ENCODE peak calls at places on chromosomes 3 and 15, in eight cellular contexts. B is heart left ventricle, D is GM23248, Z is cardiac septum, H is globus pallidus, E is MCF 10A, O is COLO829, F is GM13977. W is an unnamed sample.

GRCh38 chr15:90903733-90904536 is 833 bp downstream of the MAN2A2 start:
- DNase-seq in O (no peak), B (no peak), D (no peak), H (no peak), Z (no peak), E (no peak), F (peak), W (peak)

GRCh38 chr15:42313463-42313862 is 40.2 kb upstream of the TMEM87A start:
- DNase-seq in F (no peak), Z (no peak), E (no peak), O (no peak), H (no peak), B (no peak), D (no peak), W (no peak)

GRCh38 chr15:37059051-37059450 is 41.3 kb downstream of the MEIS2 start:
- DNase-seq in D (peak), Z (no peak), E (peak), H (no peak), F (no peak), B (no peak), O (peak), W (no peak)

GRCh38 chr3:149589332-149589731 is 68.5 kb downstream of the WWTR1 start:
- DNase-seq in D (peak), O (peak), B (no peak), F (no peak), Z (no peak), H (no peak), E (peak), W (no peak)

GRCh38 chr3:195107593-195107992 is 163.4 kb downstream of the XXYLT1 start:
- DNase-seq in H (no peak), D (no peak), E (no peak), Z (peak), F (no peak), O (no peak), B (no peak), W (no peak)

GRCh38 chr3:54358969-54359648 is 236.8 kb downstream of the CACNA2D3 start:
- DNase-seq in Z (no peak), O (no peak), E (peak), F (no peak), B (peak), D (no peak), H (no peak), W (no peak)

GRCh38 chr3:187914231-187914630 is 169.0 kb upstream of the BCL6 start:
- DNase-seq in D (no peak), H (no peak), O (no peak), Z (no peak), B (peak), E (peak), F (no peak), W (no peak)

GRCh38 chr3:190886945-190887344 is 24.5 kb upstream of the GMNC start:
- DNase-seq in Z (no peak), H (no peak), F (peak), D (no peak), B (no peak), E (peak), O (no peak), W (no peak)

GRCh38 chr3:53231532-53232511 is 24.0 kb downstream of the TKT start:
- DNase-seq in B (peak), E (no peak), O (no peak), F (no peak), Z (no peak), D (no peak), H (no peak), W (no peak)

GRCh38 chr3:172622916-172623700 is 87.8 kb downstream of the NCEH1 start:
- DNase-seq in D (peak), B (no peak), O (peak), F (peak), Z (no peak), E (peak), H (peak), W (peak)

GRCh38 chr15:90173372-90173771 is 27.8 kb upstream of the SEMA4B start:
- DNase-seq in B (no peak), O (no peak), E (no peak), Z (no peak), H (no peak), D (no peak), F (no peak), W (no peak)

GRCh38 chr3:171960159-171960558 is 79.2 kb upstream of the FNDC3B start:
- DNase-seq in D (no peak), H (no peak), F (no peak), B (no peak), O (no peak), Z (no peak), E (no peak), W (no peak)

GRCh38 chr15:88878720-88879184 is 16.6 kb downstream of the HAPLN3 start:
- DNase-seq in H (no peak), E (peak), Z (no peak), F (peak), D (peak), B (no peak), O (peak), W (peak)

GRCh38 chr3:170721563-170721962 is 135.7 kb upstream of the SLC7A14 start:
- DNase-seq in H (no peak), F (no peak), D (no peak), B (no peak), O (no peak), E (peak), Z (no peak), W (no peak)

GRCh38 chr3:122964844-122965243 is 62.7 kb downstream of the SEMA5B start:
- DNase-seq in D (no peak), H (no peak), E (no peak), B (no peak), F (no peak), Z (no peak), O (no peak), W (no peak)

GRCh38 chr15:68375716-68376220 is 56.2 kb downstream of the ITGA11 start:
- DNase-seq in B (no peak), F (no peak), H (no peak), D (no peak), O (no peak), E (no peak), Z (peak), W (no peak)

GRCh38 chr3:108092556-108092955 is 1.7 kb upstream of the CD47 start:
- DNase-seq in H (peak), O (no peak), Z (no peak), F (no peak), B (no peak), D (no peak), E (no peak), W (no peak)

GRCh38 chr15:66558271-66558670 is 7.5 kb downstream of the LCTL start:
- DNase-seq in O (no peak), D (no peak), Z (no peak), E (no peak), H (no peak), B (no peak), F (no peak), W (no peak)

GRCh38 chr15:45425135-45425534 is 46.8 kb upstream of the GATM start:
- DNase-seq in D (peak), F (no peak), H (no peak), O (no peak), E (no peak), Z (no peak), B (no peak), W (no peak)

GRCh38 chr3:73511555-73511954 is 113.2 kb downstream of the PDZRN3 start:
- DNase-seq in D (no peak), F (no peak), Z (no peak), E (no peak), H (peak), O (peak), B (no peak), W (no peak)

GRCh38 chr3:177810162-177810623 is 612.9 kb upstream of the TBL1XR1 start:
- DNase-seq in O (peak), D (peak), F (no peak), H (no peak), B (no peak), Z (no peak), E (peak), W (no peak)

GRCh38 chr15:60994842-60995495 is 234.1 kb downstream of the RORA start:
- DNase-seq in Z (no peak), O (no peak), E (no peak), H (peak), D (no peak), F (no peak), B (peak), W (no peak)

GRCh38 chr3:59818-60217 is 136.7 kb upstream of the CHL1 start:
- DNase-seq in B (no peak), E (no peak), Z (no peak), F (no peak), D (no peak), H (no peak), O (no peak), W (no peak)

GRCh38 chr15:79051941-79052731 is 38.4 kb downstream of the RASGRF1 start:
- DNase-seq in F (no peak), D (no peak), E (no peak), Z (no peak), H (no peak), O (no peak), B (no peak), W (no peak)

GRCh38 chr3:110327870-110328269 is 743.7 kb upstream of the NECTIN3 start:
- DNase-seq in D (peak), O (no peak), Z (no peak), H (no peak), F (no peak), E (no peak), B (no peak), W (no peak)

GRCh38 chr3:56930706-56931105 is 129.0 kb upstream of the ARHGEF3 start:
- DNase-seq in F (no peak), Z (no peak), B (no peak), O (no peak), D (peak), E (peak), H (no peak), W (no peak)

GRCh38 chr3:159786489-159787181 is 202.0 kb upstream of the IL12A start:
- DNase-seq in Z (no peak), D (no peak), E (no peak), B (no peak), F (no peak), H (no peak), O (no peak), W (no peak)

GRCh38 chr3:102174312-102174712 is 260.5 kb upstream of the ZPLD1 start:
- DNase-seq in Z (no peak), F (no peak), B (no peak), O (no peak), E (peak), D (peak), H (no peak), W (no peak)

GRCh38 chr3:45547764-45548683 is 46.5 kb upstream of the LIMD1 start:
- DNase-seq in B (peak), E (no peak), H (peak), Z (no peak), O (no peak), F (no peak), D (peak), W (no peak)

GRCh38 chr15:71679223-71680078 is 130.9 kb upstream of the NR2E3 start:
- DNase-seq in O (no peak), F (no peak), E (no peak), Z (no peak), B (no peak), D (peak), H (no peak), W (no peak)

GRCh38 chr3:195095035-195095703 is 175.8 kb downstream of the XXYLT1 start:
- DNase-seq in D (no peak), O (no peak), B (no peak), H (no peak), F (peak), Z (peak), E (no peak), W (no peak)

GRCh38 chr3:43211681-43212080 is 74.7 kb upstream of the SNRK start:
- DNase-seq in B (no peak), O (no peak), Z (no peak), D (no peak), F (no peak), H (no peak), E (no peak), W (no peak)

GRCh38 chr3:53161345-53161819 is 373 bp downstream of the PRKCD start:
- DNase-seq in E (no peak), F (peak), B (peak), O (no peak), Z (peak), D (peak), H (no peak), W (peak)

GRCh38 chr3:192825657-192826200 is 91.9 kb downstream of the MB21D2 start:
- DNase-seq in Z (no peak), E (peak), O (no peak), F (no peak), B (no peak), D (peak), H (no peak), W (no peak)